ENCODE peak calls at places on chromosomes 2 and 18, in five cellular contexts. K is astrocyte, F is uterus, B is left ventricle myocardium inferior, A is prostate gland. I is an unnamed sample.

GRCh38 chr2:71596011-71596410 is 142.7 kb downstream of the DYSF start:
- DNase-seq in A (peak; percentile 8), B (no peak), F (no peak), K (no peak), I (no peak)

GRCh38 chr2:125479143-125479636 is 1176.8 kb upstream of the GYPC start:
- DNase-seq in K (no peak), A (no peak), B (no peak), F (no peak), I (no peak)

GRCh38 chr2:196836440-196836839 is 27.3 kb upstream of the C2orf66 start:
- DNase-seq in A (no peak), B (no peak), F (no peak), K (no peak), I (no peak)

GRCh38 chr2:204538179-204539009 is 6.9 kb upstream of the PARD3B start:
- DNase-seq in A (no peak), B (no peak), K (peak; percentile 40), F (no peak), I (peak; percentile 39)

GRCh38 chr2:10196275-10196892 is 73.8 kb downstream of the RRM2 start:
- DNase-seq in F (peak; percentile 54), K (peak; percentile 31), A (no peak), B (no peak), I (no peak)

GRCh38 chr18:35407871-35408481 is 30.8 kb upstream of the ZNF396 start:
- DNase-seq in B (no peak), A (peak; percentile 51), K (peak; percentile 40), F (peak; percentile 39), I (peak; percentile 68)

GRCh38 chr2:120133572-120134244 is 89.5 kb downstream of the TMEM185B start:
- DNase-seq in A (no peak), K (peak; percentile 2), F (no peak), B (no peak), I (no peak)

GRCh38 chr2:204274991-204275390 is 270.3 kb upstream of the PARD3B start:
- DNase-seq in F (no peak), A (no peak), K (no peak), B (no peak), I (no peak)

GRCh38 chr2:24359129-24359528 is 1.2 kb downstream of the ITSN2 start:
- DNase-seq in B (no peak), F (no peak), A (no peak), K (no peak), I (no peak)

GRCh38 chr2:236659758-236660150 is 90.1 kb downstream of the ACKR3 start:
- DNase-seq in F (peak; percentile 79), A (peak; percentile 73), B (no peak), K (peak; percentile 99), I (no peak)

GRCh38 chr2:229486673-229487072 is 215.6 kb upstream of the PID1 start:
- DNase-seq in B (no peak), A (no peak), K (no peak), F (no peak), I (no peak)

GRCh38 chr2:152743004-152743403 is 24.6 kb downstream of the ARL6IP6 start:
- DNase-seq in B (no peak), K (no peak), A (no peak), F (no peak), I (no peak)

GRCh38 chr2:235170536-235171510 is 219.0 kb downstream of the SH3BP4 start:
- DNase-seq in A (no peak), B (no peak), F (no peak), K (peak; percentile 42), I (peak; percentile 19)

GRCh38 chr2:236944561-236944960 is 141.1 kb upstream of the COPS8 start:
- DNase-seq in B (no peak), A (no peak), K (no peak), F (no peak), I (no peak)

GRCh38 chr18:48941672-48942071 is 9.1 kb downstream of the SMAD7 start:
- DNase-seq in F (no peak), A (no peak), B (no peak), K (no peak), I (no peak)

GRCh38 chr2:171086352-171087290 is 74.1 kb downstream of the TLK1 start:
- DNase-seq in B (no peak), K (peak; percentile 39), F (peak; percentile 20), A (peak; percentile 16), I (peak; percentile 37)

GRCh38 chr2:106189764-106190468 is 4.2 kb downstream of the UXS1 start:
- DNase-seq in K (peak; percentile 21), B (no peak), A (no peak), F (no peak), I (no peak)

GRCh38 chr2:124248366-124248765 is 223.3 kb downstream of the CNTNAP5 start:
- DNase-seq in A (no peak), B (no peak), K (no peak), F (no peak), I (no peak)

GRCh38 chr2:112710956-112711355 is 9.9 kb upstream of the NT5DC4 start:
- DNase-seq in B (no peak), K (no peak), F (no peak), A (no peak), I (no peak)

DNA sequence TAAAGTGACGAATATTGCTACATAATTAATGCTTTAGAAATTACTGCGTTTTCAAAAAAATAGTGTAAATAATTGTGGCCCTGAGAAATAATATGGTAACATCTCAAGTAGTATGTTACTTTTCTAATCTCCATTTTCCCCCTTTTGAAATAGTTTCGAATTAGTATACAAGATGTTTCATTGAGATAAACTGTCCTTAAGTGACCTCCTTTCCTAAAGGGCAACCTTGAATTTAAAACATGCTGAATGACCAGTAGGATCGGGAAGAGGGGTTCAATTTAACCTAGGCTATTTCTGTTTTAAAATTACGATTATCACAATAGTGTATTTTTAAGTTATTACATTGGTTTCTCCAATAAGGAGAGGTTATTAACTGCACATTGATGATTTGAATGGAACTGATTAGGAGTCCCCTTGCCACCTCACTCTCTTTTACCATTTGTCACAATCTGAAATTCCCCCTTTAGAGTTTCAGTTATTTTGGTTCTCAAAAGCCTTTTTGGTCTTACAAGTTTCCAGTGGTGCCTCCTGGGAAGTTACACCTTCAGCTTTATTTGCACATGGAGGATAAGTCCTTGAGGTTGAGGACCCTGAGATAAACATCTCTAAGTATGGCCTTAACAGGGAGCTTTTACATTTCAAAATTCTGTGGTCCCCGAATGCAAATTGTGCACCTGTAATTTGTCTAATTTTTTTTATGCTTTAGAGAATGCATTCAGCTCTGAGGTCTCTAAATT is 2.3 kb downstream of the ACTR3 start:
- DNase-seq in A (no peak), F (no peak), B (no peak), K (no peak), I (no peak)
- H3K4me3 ChIP-seq in A (peak overlapping the region; percentile 99), F (peak overlapping the region; percentile 90), B (peak overlapping the region; percentile 95), K (peak overlapping the region; percentile 91), I (no peak overlapping the region)

GRCh38 chr2:199258291-199258690 is 199.4 kb downstream of the SATB2 start:
- DNase-seq in A (no peak), B (no peak), F (no peak), K (no peak), I (no peak)
- TF ChIP-seq CTCF in A (no peak), B (no peak), F (no peak), K (peak; percentile 20), I (no peak)

GRCh38 chr2:105142239-105142638 is 99.3 kb upstream of the GPR45 start:
- DNase-seq in A (no peak), F (no peak), K (no peak), B (no peak), I (no peak)
- H3K27me3 ChIP-seq in A (no peaks in the 10 kb centered on the region), F (no peaks in the 10 kb centered on the region), K (peaks cover 5% of the 10 kb centered on the region), B (peaks cover 93% of the 10 kb centered on the region), I (no peaks in the 10 kb centered on the region)

GRCh38 chr18:23981369-23981768 is 33.2 kb upstream of the TTC39C start:
- DNase-seq in B (no peak), F (no peak), K (no peak), A (no peak), I (no peak)
- H3K4me3 ChIP-seq in B (no peak overlapping the region), F (no peak overlapping the region), K (no peak overlapping the region), A (no peak overlapping the region), I (no peak overlapping the region)

GRCh38 chr18:79798346-79798998 is 734 bp downstream of the KCNG2 start:
- DNase-seq in K (no peak), A (no peak), F (no peak), B (no peak), I (peak; percentile 2)
- TF ChIP-seq CTCF in K (no peak), A (no peak), F (no peak), B (no peak), I (no peak)

GRCh38 chr18:2848879-2849254 is 2.1 kb downstream of the EMILIN2 start:
- DNase-seq in F (no peak), K (no peak), B (no peak), A (no peak), I (no peak)
- H3K27me3 ChIP-seq in F (no peaks in the 10 kb centered on the region), K (peaks cover 20% of the 10 kb centered on the region), B (peaks cover 67% of the 10 kb centered on the region), A (no peaks in the 10 kb centered on the region), I (no peaks in the 10 kb centered on the region)